ENCODE peak calls at places on chromosomes 12 and 14, in ten cellular contexts. One of them, this sample, is unnamed.

GRCh38 chr12:66947119-66947518 is 268.2 kb upstream of the GRIP1 start:
- DNase-seq in body of pancreas: no peak
- DNase-seq in choroid plexus epithelial cell: no peak
- DNase-seq in Caco-2: no peak
- DNase-seq in IMR-90: no peak
- DNase-seq in cardiac muscle cell: no peak
- DNase-seq in CD4-positive, alpha-beta memory T cell: no peak
- DNase-seq in stimulated activated CD8-positive, alpha-beta memory T cell treated with anti-CD3 and anti-CD28 coated beads, Interleukin-2, amount 100 ng/mL, for 1 hour: no peak
- DNase-seq in stimulated activated naive CD4-positive, alpha-beta T cell treated with Interleukin-2 at 50 U/mL for 16 hours: no peak
- DNase-seq in COLO829: no peak
- DNase-seq in this sample: no peak

GRCh38 chr14:26655128-26655527 is 57.3 kb upstream of the NOVA1 start:
- DNase-seq in body of pancreas: no peak
- DNase-seq in choroid plexus epithelial cell: no peak
- DNase-seq in Caco-2: no peak
- DNase-seq in IMR-90: no peak
- DNase-seq in cardiac muscle cell: no peak
- DNase-seq in CD4-positive, alpha-beta memory T cell: no peak
- DNase-seq in stimulated activated CD8-positive, alpha-beta memory T cell treated with anti-CD3 and anti-CD28 coated beads, Interleukin-2, amount 100 ng/mL, for 1 hour: no peak
- DNase-seq in stimulated activated naive CD4-positive, alpha-beta T cell treated with Interleukin-2 at 50 U/mL for 16 hours: no peak
- DNase-seq in COLO829: no peak
- DNase-seq in this sample: no peak

GRCh38 chr12:39692258-39692853 is 72.8 kb upstream of the ABCD2 start:
- DNase-seq in body of pancreas: no peak
- DNase-seq in choroid plexus epithelial cell: peak
- DNase-seq in Caco-2: no peak
- DNase-seq in IMR-90: no peak
- DNase-seq in cardiac muscle cell: no peak
- DNase-seq in CD4-positive, alpha-beta memory T cell: peak
- DNase-seq in stimulated activated CD8-positive, alpha-beta memory T cell treated with anti-CD3 and anti-CD28 coated beads, Interleukin-2, amount 100 ng/mL, for 1 hour: no peak
- DNase-seq in stimulated activated naive CD4-positive, alpha-beta T cell treated with Interleukin-2 at 50 U/mL for 16 hours: no peak
- DNase-seq in COLO829: no peak
- DNase-seq in this sample: no peak

GRCh38 chr14:23631234-23631633 is 4.9 kb upstream of the DHRS2 start:
- DNase-seq in body of pancreas: no peak
- DNase-seq in choroid plexus epithelial cell: no peak
- DNase-seq in Caco-2: no peak
- DNase-seq in IMR-90: no peak
- DNase-seq in cardiac muscle cell: no peak
- DNase-seq in CD4-positive, alpha-beta memory T cell: no peak
- DNase-seq in stimulated activated CD8-positive, alpha-beta memory T cell treated with anti-CD3 and anti-CD28 coated beads, Interleukin-2, amount 100 ng/mL, for 1 hour: no peak
- DNase-seq in stimulated activated naive CD4-positive, alpha-beta T cell treated with Interleukin-2 at 50 U/mL for 16 hours: no peak
- DNase-seq in COLO829: no peak
- DNase-seq in this sample: no peak

GRCh38 chr12:132429122-132429931 is 60.6 kb upstream of the FBRSL1 start:
- DNase-seq in body of pancreas: peak
- DNase-seq in choroid plexus epithelial cell: no peak
- DNase-seq in Caco-2: no peak
- DNase-seq in IMR-90: no peak
- DNase-seq in cardiac muscle cell: peak
- DNase-seq in CD4-positive, alpha-beta memory T cell: no peak
- DNase-seq in stimulated activated CD8-positive, alpha-beta memory T cell treated with anti-CD3 and anti-CD28 coated beads, Interleukin-2, amount 100 ng/mL, for 1 hour: no peak
- DNase-seq in stimulated activated naive CD4-positive, alpha-beta T cell treated with Interleukin-2 at 50 U/mL for 16 hours: no peak
- DNase-seq in COLO829: no peak
- DNase-seq in this sample: no peak

GRCh38 chr12:32895688-32896437 is 714 bp downstream of the PKP2 start:
- DNase-seq in body of pancreas: peak
- DNase-seq in choroid plexus epithelial cell: no peak
- DNase-seq in Caco-2: peak
- DNase-seq in IMR-90: no peak
- DNase-seq in cardiac muscle cell: no peak
- DNase-seq in CD4-positive, alpha-beta memory T cell: no peak
- DNase-seq in stimulated activated CD8-positive, alpha-beta memory T cell treated with anti-CD3 and anti-CD28 coated beads, Interleukin-2, amount 100 ng/mL, for 1 hour: no peak
- DNase-seq in stimulated activated naive CD4-positive, alpha-beta T cell treated with Interleukin-2 at 50 U/mL for 16 hours: no peak
- DNase-seq in COLO829: no peak
- DNase-seq in this sample: no peak

GRCh38 chr12:45478931-45479330 is 250.6 kb upstream of the ARID2 start:
- DNase-seq in body of pancreas: no peak
- DNase-seq in choroid plexus epithelial cell: no peak
- DNase-seq in Caco-2: no peak
- DNase-seq in IMR-90: no peak
- DNase-seq in cardiac muscle cell: no peak
- DNase-seq in CD4-positive, alpha-beta memory T cell: no peak
- DNase-seq in stimulated activated CD8-positive, alpha-beta memory T cell treated with anti-CD3 and anti-CD28 coated beads, Interleukin-2, amount 100 ng/mL, for 1 hour: no peak
- DNase-seq in stimulated activated naive CD4-positive, alpha-beta T cell treated with Interleukin-2 at 50 U/mL for 16 hours: no peak
- DNase-seq in COLO829: no peak
- DNase-seq in this sample: no peak

GRCh38 chr14:38442208-38442607 is 186.3 kb upstream of the CLEC14A start:
- DNase-seq in body of pancreas: no peak
- DNase-seq in choroid plexus epithelial cell: no peak
- DNase-seq in Caco-2: no peak
- DNase-seq in IMR-90: no peak
- DNase-seq in cardiac muscle cell: peak
- DNase-seq in CD4-positive, alpha-beta memory T cell: no peak
- DNase-seq in stimulated activated CD8-positive, alpha-beta memory T cell treated with anti-CD3 and anti-CD28 coated beads, Interleukin-2, amount 100 ng/mL, for 1 hour: no peak
- DNase-seq in stimulated activated naive CD4-positive, alpha-beta T cell treated with Interleukin-2 at 50 U/mL for 16 hours: no peak
- DNase-seq in COLO829: no peak
- DNase-seq in this sample: no peak

This sample was measured in cerebellar nuclear complex.